ENCODE peak calls at places on chromosomes 7 and 10, in five cellular contexts. One of them, this sample, is unnamed. For H3K36me3 and H3K4me1, the result is how much of the 10 kb centered on the place peaks cover.

GRCh38 chr7:48182736-48183369 is 11.6 kb downstream of the ABCA13 start:
- DNase-seq in astrocyte: peak
- DNase-seq in fibroblast of lung: peak
- DNase-seq in tibial nerve: no peak
- DNase-seq in cardiac muscle cell: no peak
- DNase-seq in this sample: no peak

GRCh38 chr10:12308976-12309375 is 40.4 kb upstream of the CAMK1D start:
- DNase-seq in cardiac muscle cell: no peak
- DNase-seq in astrocyte: no peak
- DNase-seq in tibial nerve: peak
- DNase-seq in fibroblast of lung: no peak
- DNase-seq in this sample: no peak

GRCh38 chr10:95214793-95215192 is 20.8 kb downstream of the ACSM6 start:
- DNase-seq in cardiac muscle cell: peak
- DNase-seq in astrocyte: peak
- DNase-seq in tibial nerve: no peak
- DNase-seq in fibroblast of lung: no peak
- DNase-seq in this sample: no peak

GRCh38 chr10:74293686-74294365 is 142.8 kb downstream of the ADK start:
- DNase-seq in astrocyte: peak
- DNase-seq in fibroblast of lung: peak
- DNase-seq in tibial nerve: no peak
- DNase-seq in cardiac muscle cell: peak
- DNase-seq in this sample: no peak

GRCh38 chr7:43650457-43651052 is 67.6 kb downstream of the STK17A start:
- DNase-seq in cardiac muscle cell: peak
- DNase-seq in tibial nerve: no peak
- DNase-seq in astrocyte: peak
- DNase-seq in fibroblast of lung: peak
- DNase-seq in this sample: peak

GRCh38 chr10:49152663-49153062 is 18.8 kb upstream of the FAM170B start:
- DNase-seq in tibial nerve: no peak
- DNase-seq in astrocyte: no peak
- DNase-seq in fibroblast of lung: no peak
- DNase-seq in cardiac muscle cell: no peak
- DNase-seq in this sample: no peak

GRCh38 chr7:85622059-85622458 is 435.2 kb upstream of the SEMA3D start:
- DNase-seq in tibial nerve: no peak
- DNase-seq in astrocyte: no peak
- DNase-seq in fibroblast of lung: no peak
- DNase-seq in cardiac muscle cell: no peak
- DNase-seq in this sample: no peak

GRCh38 chr10:27743736-27744477 is 1.7 kb downstream of the MKX start:
- DNase-seq in tibial nerve: no peak
- DNase-seq in fibroblast of lung: peak
- DNase-seq in cardiac muscle cell: peak
- DNase-seq in astrocyte: no peak
- DNase-seq in this sample: peak

GRCh38 chr7:108140674-108141073 is 10.5 kb upstream of the LAMB4 start:
- DNase-seq in cardiac muscle cell: no peak
- DNase-seq in astrocyte: no peak
- DNase-seq in tibial nerve: no peak
- DNase-seq in fibroblast of lung: no peak
- DNase-seq in this sample: no peak

GRCh38 chr10:118811675-118812392 is 57.1 kb upstream of the CACUL1 start:
- DNase-seq in tibial nerve: no peak
- DNase-seq in fibroblast of lung: no peak
- DNase-seq in astrocyte: no peak
- DNase-seq in cardiac muscle cell: no peak
- DNase-seq in this sample: no peak

GRCh38 chr7:45073031-45073842 is 15.5 kb downstream of the NACAD start:
- DNase-seq in cardiac muscle cell: no peak
- DNase-seq in astrocyte: no peak
- DNase-seq in fibroblast of lung: no peak
- DNase-seq in tibial nerve: no peak
- DNase-seq in this sample: no peak

GRCh38 chr7:44768663-44769361 is 20.2 kb downstream of the ZMIZ2 start:
- DNase-seq in astrocyte: no peak
- DNase-seq in fibroblast of lung: no peak
- DNase-seq in cardiac muscle cell: no peak
- DNase-seq in tibial nerve: no peak
- DNase-seq in this sample: no peak

GRCh38 chr7:105878746-105879605 is 2.6 kb upstream of the ATXN7L1 start:
- DNase-seq in cardiac muscle cell: no peak
- DNase-seq in tibial nerve: no peak
- DNase-seq in fibroblast of lung: no peak
- DNase-seq in astrocyte: no peak
- DNase-seq in this sample: no peak

GRCh38 chr7:65448824-65449504 is 75.3 kb downstream of the ZNF92 start:
- DNase-seq in astrocyte: peak
- DNase-seq in tibial nerve: no peak
- DNase-seq in cardiac muscle cell: peak
- DNase-seq in fibroblast of lung: peak
- DNase-seq in this sample: no peak

GRCh38 chr7:92751902-92752901 is 84.2 kb downstream of the CDK6 start:
- DNase-seq in fibroblast of lung: peak
- DNase-seq in cardiac muscle cell: peak
- DNase-seq in astrocyte: peak
- DNase-seq in tibial nerve: no peak
- DNase-seq in this sample: no peak

GRCh38 chr10:119715628-119716505 is 10.0 kb upstream of the INPP5F start:
- DNase-seq in astrocyte: no peak
- DNase-seq in fibroblast of lung: peak
- DNase-seq in cardiac muscle cell: peak
- DNase-seq in tibial nerve: no peak
- DNase-seq in this sample: no peak

GRCh38 chr10:12588091-12588850 is 238.9 kb downstream of the CAMK1D start:
- DNase-seq in fibroblast of lung: no peak
- DNase-seq in astrocyte: peak
- DNase-seq in tibial nerve: no peak
- DNase-seq in cardiac muscle cell: no peak
- DNase-seq in this sample: peak

GRCh38 chr7:105932835-105933477 is 30.1 kb upstream of the CDHR3 start:
- DNase-seq in cardiac muscle cell: peak
- DNase-seq in astrocyte: peak
- DNase-seq in fibroblast of lung: peak
- DNase-seq in tibial nerve: no peak
- DNase-seq in this sample: no peak

GRCh38 chr10:82394122-82394521 is 519.1 kb downstream of the NRG3 start:
- DNase-seq in astrocyte: no peak
- DNase-seq in cardiac muscle cell: peak
- DNase-seq in tibial nerve: no peak
- DNase-seq in fibroblast of lung: no peak
- DNase-seq in this sample: no peak

GRCh38 chr10:110115784-110116520 is 91.5 kb upstream of the MXI1 start:
- DNase-seq in astrocyte: no peak
- DNase-seq in fibroblast of lung: no peak
- DNase-seq in tibial nerve: no peak
- DNase-seq in cardiac muscle cell: no peak
- DNase-seq in this sample: no peak

GRCh38 chr10:51619365-51619764 is 80.0 kb downstream of the CSTF2T start:
- DNase-seq in astrocyte: no peak
- DNase-seq in fibroblast of lung: no peak
- DNase-seq in cardiac muscle cell: no peak
- DNase-seq in tibial nerve: no peak
- DNase-seq in this sample: no peak

GRCh38 chr7:155351120-155351870 is 53.6 kb downstream of the INSIG1 start:
- DNase-seq in cardiac muscle cell: no peak
- DNase-seq in fibroblast of lung: no peak
- DNase-seq in astrocyte: no peak
- DNase-seq in tibial nerve: no peak
- DNase-seq in this sample: no peak

GRCh38 chr7:158568974-158569857 is 18.4 kb downstream of the PTPRN2 start:
- DNase-seq in fibroblast of lung: no peak
- DNase-seq in astrocyte: no peak
- DNase-seq in cardiac muscle cell: no peak
- DNase-seq in tibial nerve: no peak
- DNase-seq in this sample: no peak

GRCh38 chr7:56175086-56175760 is 59.0 kb upstream of the NUPR2 start:
- DNase-seq in fibroblast of lung: no peak
- DNase-seq in astrocyte: no peak
- DNase-seq in tibial nerve: no peak
- DNase-seq in cardiac muscle cell: no peak
- DNase-seq in this sample: no peak

GRCh38 chr10:62625484-62625883 is 179.0 kb upstream of the ADO start:
- DNase-seq in fibroblast of lung: no peak
- DNase-seq in astrocyte: no peak
- DNase-seq in cardiac muscle cell: no peak
- DNase-seq in tibial nerve: no peak
- DNase-seq in this sample: no peak

GRCh38 chr10:52187521-52188258 is 126.4 kb upstream of the DKK1 start:
- DNase-seq in fibroblast of lung: no peak
- DNase-seq in cardiac muscle cell: no peak
- DNase-seq in astrocyte: no peak
- DNase-seq in tibial nerve: no peak
- DNase-seq in this sample: no peak

GRCh38 chr7:127415060-127415742 is 22.7 kb upstream of the ZNF800 start:
- DNase-seq in tibial nerve: no peak
- DNase-seq in cardiac muscle cell: no peak
- DNase-seq in astrocyte: no peak
- DNase-seq in fibroblast of lung: no peak
- DNase-seq in this sample: no peak

GRCh38 chr10:23540401-23540800 is 101.5 kb downstream of the OTUD1 start:
- DNase-seq in astrocyte: no peak
- DNase-seq in tibial nerve: no peak
- DNase-seq in fibroblast of lung: no peak
- DNase-seq in cardiac muscle cell: peak
- DNase-seq in this sample: no peak

GRCh38 chr7:45269192-45269591 is 111.6 kb downstream of the RAMP3 start:
- DNase-seq in fibroblast of lung: no peak
- DNase-seq in cardiac muscle cell: no peak
- DNase-seq in astrocyte: no peak
- DNase-seq in tibial nerve: no peak
- DNase-seq in this sample: no peak

GRCh38 chr10:11533328-11533781 is 78.1 kb downstream of the USP6NL start:
- DNase-seq in tibial nerve: no peak
- DNase-seq in fibroblast of lung: peak
- DNase-seq in astrocyte: no peak
- DNase-seq in cardiac muscle cell: peak
- DNase-seq in this sample: no peak

GRCh38 chr7:82468435-82468834 is 24.9 kb upstream of the CACNA2D1 start:
- DNase-seq in fibroblast of lung: no peak
- DNase-seq in astrocyte: peak
- DNase-seq in cardiac muscle cell: peak
- DNase-seq in tibial nerve: no peak
- DNase-seq in this sample: no peak

GRCh38 chr7:113292105-113292504 is 173.8 kb upstream of the SMIM30 start:
- DNase-seq in tibial nerve: no peak
- DNase-seq in astrocyte: no peak
- DNase-seq in fibroblast of lung: no peak
- DNase-seq in cardiac muscle cell: no peak
- DNase-seq in this sample: no peak

GRCh38 chr10:27251554-27251953 is 11.0 kb upstream of the ACBD5 start:
- DNase-seq in cardiac muscle cell: no peak
- DNase-seq in astrocyte: no peak
- DNase-seq in tibial nerve: no peak
- DNase-seq in fibroblast of lung: no peak
- DNase-seq in this sample: no peak

GRCh38 chr7:117772416-117772815 is 100.8 kb downstream of the CTTNBP2 start:
- DNase-seq in tibial nerve: no peak
- DNase-seq in astrocyte: no peak
- DNase-seq in cardiac muscle cell: no peak
- DNase-seq in fibroblast of lung: no peak
- DNase-seq in this sample: no peak
- H3K36me3 ChIP-seq in tibial nerve: under half
- H3K36me3 ChIP-seq in astrocyte: under half
- H3K36me3 ChIP-seq in cardiac muscle cell: under half
- H3K36me3 ChIP-seq in fibroblast of lung: under half
- H3K36me3 ChIP-seq in this sample: under half

DNA sequence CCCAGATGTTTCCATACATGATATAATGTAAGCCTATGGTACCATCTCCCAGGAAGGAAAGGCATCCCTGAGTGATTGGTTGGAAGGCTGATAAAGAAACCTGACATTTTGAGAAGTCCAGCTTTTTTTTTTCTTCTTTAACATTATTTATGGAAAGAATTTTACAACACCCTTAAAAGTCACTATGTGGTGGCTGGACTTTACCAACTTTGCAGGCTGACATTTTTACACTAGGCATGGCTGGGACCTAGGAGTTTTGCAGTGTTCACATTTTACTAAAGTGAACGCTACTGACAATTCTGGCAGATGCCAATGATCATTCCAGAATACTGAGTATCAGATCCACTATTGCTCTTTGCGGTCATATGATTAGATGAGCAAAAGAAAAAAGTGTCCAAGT is 239.9 kb downstream of the GLI3 start:
- DNase-seq in fibroblast of lung: no peak
- DNase-seq in astrocyte: no peak
- DNase-seq in tibial nerve: no peak
- DNase-seq in cardiac muscle cell: no peak
- DNase-seq in this sample: no peak
- H3K4me1 ChIP-seq in fibroblast of lung: under half
- H3K4me1 ChIP-seq in astrocyte: under half
- H3K4me1 ChIP-seq in tibial nerve: under half
- H3K4me1 ChIP-seq in cardiac muscle cell: under half
- H3K4me1 ChIP-seq in this sample: under half

GRCh38 chr7:130957140-130957513 is 223.1 kb upstream of the KLF14 start:
- DNase-seq in astrocyte: no peak
- DNase-seq in tibial nerve: no peak
- DNase-seq in fibroblast of lung: no peak
- DNase-seq in cardiac muscle cell: no peak
- DNase-seq in this sample: peak

GRCh38 chr7:130955560-130955919 is 221.5 kb upstream of the KLF14 start:
- DNase-seq in tibial nerve: no peak
- DNase-seq in cardiac muscle cell: no peak
- DNase-seq in fibroblast of lung: no peak
- DNase-seq in astrocyte: no peak
- DNase-seq in this sample: no peak

GRCh38 chr7:130953193-130953592 is 219.2 kb upstream of the KLF14 start:
- DNase-seq in tibial nerve: no peak
- DNase-seq in cardiac muscle cell: no peak
- DNase-seq in astrocyte: no peak
- DNase-seq in fibroblast of lung: no peak
- DNase-seq in this sample: no peak

GRCh38 chr7:130956417-130957139 is 222.6 kb upstream of the KLF14 start:
- DNase-seq in fibroblast of lung: peak
- DNase-seq in cardiac muscle cell: no peak
- DNase-seq in tibial nerve: no peak
- DNase-seq in astrocyte: peak
- DNase-seq in this sample: no peak

GRCh38 chr7:130954918-130955559 is 221.0 kb upstream of the KLF14 start:
- DNase-seq in tibial nerve: no peak
- DNase-seq in cardiac muscle cell: no peak
- DNase-seq in astrocyte: no peak
- DNase-seq in fibroblast of lung: no peak
- DNase-seq in this sample: no peak
- H3K36me3 ChIP-seq in tibial nerve: under half
- H3K36me3 ChIP-seq in cardiac muscle cell: under half
- H3K36me3 ChIP-seq in astrocyte: under half
- H3K36me3 ChIP-seq in fibroblast of lung: under half
- H3K36me3 ChIP-seq in this sample: under half

DNA sequence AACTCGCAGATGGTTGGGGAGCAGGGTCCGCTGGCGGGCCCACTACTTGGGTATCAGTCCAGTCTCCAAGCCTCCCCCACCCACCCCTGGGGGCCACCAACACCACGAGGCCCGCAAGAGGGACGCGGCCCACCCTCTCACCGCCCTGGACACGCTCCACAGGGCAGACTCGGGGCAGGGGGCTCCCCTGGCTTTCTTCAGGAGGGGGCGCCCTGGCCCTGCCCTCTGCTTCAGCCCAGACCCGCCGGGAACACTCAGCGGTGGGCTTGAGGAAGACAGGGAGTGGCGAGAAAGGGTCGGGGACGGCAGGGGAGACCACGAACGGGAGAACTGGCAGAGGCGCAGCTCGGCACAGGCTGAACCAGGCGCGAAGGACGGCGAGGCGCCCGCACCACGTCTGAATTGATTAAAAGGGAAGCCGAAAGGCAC is 1.6 kb downstream of the IGF2BP3 start:
- DNase-seq in astrocyte: no peak
- DNase-seq in fibroblast of lung: no peak
- DNase-seq in cardiac muscle cell: no peak
- DNase-seq in tibial nerve: no peak
- DNase-seq in this sample: no peak
- H3K4me1 ChIP-seq in astrocyte: under half
- H3K4me1 ChIP-seq in fibroblast of lung: under half
- H3K4me1 ChIP-seq in cardiac muscle cell: under half
- H3K4me1 ChIP-seq in tibial nerve: under half
- H3K4me1 ChIP-seq in this sample: under half

This sample was measured in CD4-positive, alpha-beta memory T cell.